ENCODE peak calls at places on chromosome 13, in five cellular contexts. N, I, E, W and M are unnamed samples.

GRCh38 chr13:98155475-98156111 is 12.7 kb downstream of the FARP1 start:
- DNase-seq in N (no peak), I (no peak), E (no peak), W (no peak), M (no peak)

GRCh38 chr13:44470623-44471562 is 97.3 kb downstream of the SERP2 start:
- DNase-seq in N (no peak), I (no peak), E (no peak), W (no peak), M (peak; percentile 67)

GRCh38 chr13:77893066-77893465 is 25.6 kb downstream of the EDNRB start:
- DNase-seq in N (no peak), I (no peak), E (no peak), W (no peak), M (no peak)

GRCh38 chr13:99015606-99016520 is 38.0 kb upstream of the DOCK9 start:
- DNase-seq in N (no peak), I (no peak), E (no peak), W (no peak), M (no peak)

GRCh38 chr13:95644611-95645052 is at the start of gene DZIP1:
- DNase-seq in N (peak; percentile 28), I (peak; percentile 19), E (peak; percentile 72), W (peak; percentile 65), M (no peak)

GRCh38 chr13:25905411-25906010 is 146.3 kb downstream of the SHISA2 start:
- DNase-seq in N (no peak), I (no peak), E (no peak), W (peak; percentile 62), M (no peak)

GRCh38 chr13:32150794-32151193 is 119.2 kb downstream of the FRY start:
- DNase-seq in N (no peak), I (no peak), E (no peak), W (peak; percentile 33), M (no peak)

GRCh38 chr13:30752991-30753616 is 17.8 kb downstream of the ALOX5AP start:
- DNase-seq in N (no peak), I (no peak), E (no peak), W (no peak), M (no peak)

GRCh38 chr13:110331362-110331761 is 24.3 kb downstream of the COL4A2 start:
- DNase-seq in N (no peak), I (no peak), E (no peak), W (no peak), M (no peak)

GRCh38 chr13:75369986-75370385 is 112.0 kb downstream of the TBC1D4 start:
- DNase-seq in N (no peak), I (no peak), E (no peak), W (no peak), M (no peak)

GRCh38 chr13:34162545-34162936 is 344.6 kb downstream of the RFC3 start:
- DNase-seq in N (no peak), I (no peak), E (peak; percentile 5), W (no peak), M (no peak)

GRCh38 chr13:110560606-110561334 is 752 bp downstream of the RAB20 start:
- DNase-seq in N (no peak), I (no peak), E (no peak), W (peak; percentile 38), M (no peak)

GRCh38 chr13:42553098-42554046 is 20.6 kb upstream of the TNFSF11 start:
- DNase-seq in N (no peak), I (no peak), E (no peak), W (no peak), M (no peak)

GRCh38 chr13:54133721-54134120 is 1105.1 kb downstream of the OLFM4 start:
- DNase-seq in N (no peak), I (no peak), E (no peak), W (no peak), M (no peak)

GRCh38 chr13:45092668-45093067 is 27.6 kb upstream of the GTF2F2 start:
- DNase-seq in N (no peak), I (no peak), E (no peak), W (no peak), M (no peak)

GRCh38 chr13:61149333-61149730 is 266.3 kb downstream of the PCDH20 start:
- DNase-seq in N (no peak), I (no peak), E (no peak), W (no peak), M (no peak)

GRCh38 chr13:31328549-31329229 is 128.9 kb downstream of the B3GLCT start:
- DNase-seq in N (no peak), I (no peak), E (no peak), W (no peak), M (no peak)

GRCh38 chr13:33932765-33933406 is 114.9 kb downstream of the RFC3 start:
- DNase-seq in N (no peak), I (no peak), E (no peak), W (no peak), M (no peak)

GRCh38 chr13:31056650-31057275 is 104.9 kb downstream of the HSPH1 start:
- DNase-seq in N (no peak), I (no peak), E (peak; percentile 59), W (no peak), M (no peak)

GRCh38 chr13:48571121-48571901 is 38.4 kb upstream of the RCBTB2 start:
- DNase-seq in N (no peak), I (no peak), E (peak; percentile 25), W (no peak), M (no peak)

GRCh38 chr13:27319404-27319803 is 48.8 kb downstream of the RASL11A start:
- DNase-seq in N (no peak), I (no peak), E (no peak), W (no peak), M (no peak)

GRCh38 chr13:109707044-109707794 is 79.2 kb downstream of the IRS2 start:
- DNase-seq in N (no peak), I (no peak), E (no peak), W (no peak), M (no peak)

GRCh38 chr13:29569253-29570057 is 26.0 kb downstream of the SLC7A1 start:
- DNase-seq in N (no peak), I (no peak), E (no peak), W (peak; percentile 43), M (no peak)

GRCh38 chr13:110925023-110925608 is 10.2 kb upstream of the ANKRD10 start:
- DNase-seq in N (no peak), I (no peak), E (no peak), W (no peak), M (no peak)

GRCh38 chr13:111460548-111461444 is 140.4 kb downstream of the TEX29 start:
- DNase-seq in N (no peak), I (no peak), E (peak; percentile 15), W (peak; percentile 20), M (no peak)

DNA sequence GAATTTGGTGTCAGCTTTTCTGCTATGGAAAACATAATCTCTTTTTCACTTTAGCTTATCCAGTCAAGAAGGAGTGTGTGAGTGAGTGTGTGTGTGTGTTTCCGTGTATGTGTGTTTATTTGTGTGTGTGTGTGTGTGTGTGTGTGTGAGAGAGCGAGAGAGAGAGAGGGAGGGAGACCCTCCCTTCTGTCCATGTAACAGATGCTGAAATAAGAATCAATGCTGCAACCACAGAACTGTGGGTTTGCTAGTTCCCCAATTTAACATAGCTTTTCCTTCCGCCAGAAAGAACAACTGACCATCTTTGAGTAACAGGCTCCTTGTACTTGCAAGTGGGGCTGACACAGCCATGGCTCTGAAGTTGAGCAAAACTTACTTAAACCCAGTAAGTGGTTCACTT is 5.2 kb downstream of the LCP1 start:
- DNase-seq in N (no peak), I (peak; percentile 88), E (no peak), W (no peak), M (no peak)
- H3K4me3 ChIP-seq in N (no peak overlapping the region), I (peak overlapping the region; percentile 92), E (no peak overlapping the region), W (no peak overlapping the region), M (no peak overlapping the region)

DNA sequence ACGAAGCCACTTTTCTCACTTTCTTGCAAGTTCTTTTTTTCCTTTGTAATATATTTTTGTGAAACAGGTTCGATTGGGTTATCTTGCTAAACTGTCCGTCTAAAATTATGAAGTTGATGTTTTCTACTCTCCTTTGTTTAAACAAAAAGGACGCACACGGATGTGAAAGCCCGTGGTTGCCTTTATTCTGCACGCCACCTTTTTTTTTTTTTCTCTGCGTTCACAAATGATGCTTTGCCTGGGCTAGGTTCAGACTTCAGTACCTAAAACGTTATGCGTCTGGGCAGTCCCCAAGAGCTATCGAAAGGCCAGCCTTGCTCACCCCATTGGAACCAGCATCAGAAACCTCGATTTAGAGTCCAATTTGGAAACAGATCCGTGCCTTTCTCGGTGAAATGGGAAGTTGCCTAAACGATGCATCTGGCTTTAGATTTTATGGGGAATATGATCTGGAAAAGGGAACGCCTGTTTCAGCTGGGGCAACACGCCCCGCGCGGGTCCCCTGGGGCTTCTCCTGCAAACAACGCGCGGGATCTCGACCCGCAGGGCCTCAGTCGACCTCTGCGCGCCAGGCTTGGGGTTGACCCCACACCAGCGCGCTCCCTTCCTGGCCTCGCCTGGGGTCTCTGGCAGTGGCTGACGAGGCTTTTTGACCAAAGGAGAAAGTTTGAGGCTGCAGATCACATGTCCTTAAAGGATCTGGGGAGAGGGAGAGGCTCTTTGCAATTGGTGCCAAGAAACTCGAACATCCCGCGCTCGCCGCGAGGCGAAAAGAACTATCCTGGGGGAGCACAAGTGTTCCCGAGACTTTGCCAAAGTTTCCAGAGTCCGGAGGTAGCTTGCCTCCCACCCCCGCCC is 114.0 kb downstream of the KCNRG start:
- DNase-seq in N (no peak), I (no peak), E (no peak), W (no peak), M (no peak)
- H3K4me3 ChIP-seq in N (peak overlapping the region; percentile 7), I (peak overlapping the region; percentile 7), E (peak overlapping the region; percentile 36), W (peak overlapping the region; percentile 34), M (peak overlapping the region; percentile 52)

DNA sequence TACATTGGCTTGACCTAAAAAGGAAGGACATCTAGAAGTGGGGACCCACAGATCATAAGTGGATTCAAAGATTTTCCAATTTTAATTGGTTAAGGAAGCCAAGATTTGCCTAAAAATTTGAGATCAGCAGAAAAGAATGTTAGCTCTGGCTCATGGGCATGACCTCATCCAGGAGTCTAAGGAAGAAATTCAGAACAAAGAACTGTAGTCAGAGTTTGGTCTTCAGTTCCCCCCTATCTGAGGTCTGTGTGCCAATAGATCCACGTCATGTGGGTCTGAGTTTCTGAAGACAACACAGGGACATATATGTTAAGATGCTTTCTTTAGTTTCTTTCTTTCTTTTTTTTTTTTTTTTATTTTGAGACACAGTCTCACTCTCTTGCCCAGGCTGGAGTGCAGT is 648.8 kb upstream of the SPRY2 start:
- DNase-seq in N (no peak), I (no peak), E (no peak), W (no peak), M (no peak)
- H3K4me3 ChIP-seq in N (no peak overlapping the region), I (no peak overlapping the region), E (no peak overlapping the region), W (no peak overlapping the region), M (no peak overlapping the region)

GRCh38 chr13:101307181-101307701 is 109.1 kb downstream of the NALCN start:
- DNase-seq in N (no peak), I (no peak), E (no peak), W (no peak), M (no peak)
- H3K4me3 ChIP-seq in N (no peak overlapping the region), I (no peak overlapping the region), E (no peak overlapping the region), W (no peak overlapping the region), M (no peak overlapping the region)